ENCODE peak calls at places on chromosomes 5 and 9, in six cellular contexts. U is GM12878, J is fibroblast of mammary gland, I is choroid plexus epithelial cell, Q is breast epithelium, D is fibroblast of pulmonary artery. H is an unnamed sample.

GRCh38 chr9:104993291-104993963 is 65.5 kb upstream of the ABCA1 start:
- DNase-seq in I (peak; percentile 86), D (peak; percentile 95), U (no peak), Q (peak; percentile 52), J (peak; percentile 67), H (peak; percentile 79)

GRCh38 chr9:107155244-107155817 is 127.7 kb upstream of the RAD23B start:
- DNase-seq in U (no peak), D (no peak), I (no peak), Q (no peak), J (no peak), H (no peak)

GRCh38 chr9:81312346-81312745 is 377.0 kb downstream of the TLE1 start:
- DNase-seq in J (peak; percentile 6), I (no peak), D (peak; percentile 18), U (no peak), Q (no peak), H (no peak)

GRCh38 chr5:166088389-166089039 is 2202.9 kb upstream of the WWC1 start:
- DNase-seq in D (no peak), I (no peak), Q (no peak), J (no peak), U (no peak), H (no peak)

GRCh38 chr5:125560476-125561225 is 814.2 kb upstream of the ZNF608 start:
- DNase-seq in J (peak; percentile 47), U (no peak), D (peak; percentile 70), Q (no peak), I (peak; percentile 54), H (peak; percentile 4)

GRCh38 chr5:150636391-150637244 is 3.8 kb upstream of the SYNPO start:
- DNase-seq in J (peak; percentile 66), U (no peak), I (peak; percentile 65), Q (peak; percentile 86), D (peak; percentile 72), H (no peak)

GRCh38 chr5:40321514-40321913 is 358.2 kb upstream of the PTGER4 start:
- DNase-seq in J (no peak), I (no peak), D (no peak), Q (no peak), U (no peak), H (no peak)

GRCh38 chr5:95273956-95274520 is 10.9 kb downstream of the MCTP1 start:
- DNase-seq in U (no peak), Q (no peak), D (no peak), I (no peak), J (no peak), H (peak; percentile 19)

GRCh38 chr5:14236757-14237156 is 93.6 kb downstream of the TRIO start:
- DNase-seq in Q (no peak), D (no peak), U (no peak), I (no peak), J (no peak), H (no peak)

GRCh38 chr9:121902483-121903135 is 190.5 kb downstream of the TTLL11 start:
- DNase-seq in Q (no peak), J (peak; percentile 98), D (peak; percentile 95), U (peak; percentile 15), I (peak; percentile 99), H (no peak)

GRCh38 chr5:27810458-27810857 is 772.1 kb upstream of the CDH9 start:
- DNase-seq in J (peak; percentile 35), Q (no peak), U (no peak), D (peak; percentile 77), I (peak; percentile 76), H (no peak)

GRCh38 chr9:126750941-126751725 is 53.7 kb upstream of the ZBTB43 start:
- DNase-seq in J (no peak), Q (no peak), I (no peak), D (no peak), U (no peak), H (no peak)

GRCh38 chr5:115209279-115209678 is 39.6 kb upstream of the TRIM36 start:
- DNase-seq in Q (no peak), D (peak; percentile 73), I (peak; percentile 45), J (no peak), U (peak; percentile 95), H (peak; percentile 94)

GRCh38 chr9:92982130-92982529 is 34.8 kb downstream of the FGD3 start:
- DNase-seq in J (no peak), U (no peak), Q (no peak), D (no peak), I (no peak), H (no peak)

GRCh38 chr5:40846371-40846770 is 5.2 kb downstream of the CARD6 start:
- DNase-seq in D (no peak), Q (no peak), I (no peak), J (no peak), U (no peak), H (no peak)

GRCh38 chr9:97307091-97307490 is 368 bp upstream of the CCDC180 start:
- DNase-seq in U (no peak), D (peak; percentile 63), J (peak; percentile 80), I (peak; percentile 90), Q (peak; percentile 76), H (no peak)

GRCh38 chr9:73348485-73348884 is 196.8 kb downstream of the ANXA1 start:
- DNase-seq in J (peak; percentile 18), D (peak; percentile 16), I (peak; percentile 48), Q (no peak), U (no peak), H (peak; percentile 1)

GRCh38 chr9:25129537-25129936 is 548.7 kb downstream of the TUSC1 start:
- DNase-seq in D (no peak), Q (no peak), J (no peak), U (no peak), I (no peak), H (no peak)

GRCh38 chr5:78574157-78574673 is 74.4 kb downstream of the LHFPL2 start:
- DNase-seq in Q (no peak), J (peak; percentile 66), I (peak; percentile 64), D (no peak), U (no peak), H (peak; percentile 84)

GRCh38 chr9:81132318-81132717 is 557.0 kb downstream of the TLE1 start:
- DNase-seq in I (peak; percentile 79), D (no peak), J (no peak), Q (no peak), U (no peak), H (peak; percentile 68)

GRCh38 chr9:69134412-69134811 is 39.7 kb upstream of the TJP2 start:
- DNase-seq in D (no peak), U (no peak), I (no peak), J (no peak), Q (no peak), H (peak; percentile 1)

GRCh38 chr5:35332551-35332950 is 102.3 kb upstream of the PRLR start:
- DNase-seq in I (no peak), U (no peak), Q (no peak), D (no peak), J (no peak), H (no peak)

GRCh38 chr5:97162045-97162444 is 19.6 kb upstream of the LIX1 start:
- DNase-seq in U (peak; percentile 44), I (peak; percentile 91), Q (peak; percentile 59), J (peak; percentile 85), D (peak; percentile 91), H (peak; percentile 75)

GRCh38 chr9:83800236-83801033 is 17.1 kb downstream of the GKAP1 start:
- DNase-seq in J (no peak), U (no peak), I (no peak), Q (no peak), D (no peak), H (no peak)

GRCh38 chr5:91641730-91642350 is 258.7 kb upstream of the ARRDC3 start:
- DNase-seq in D (peak; percentile 64), J (peak; percentile 66), U (no peak), I (peak; percentile 71), Q (no peak), H (peak; percentile 44)

GRCh38 chr5:135214897-135215616 is 181.0 kb upstream of the PITX1 start:
- DNase-seq in U (no peak), Q (no peak), J (peak; percentile 63), I (peak; percentile 60), D (peak; percentile 69), H (peak; percentile 87)

GRCh38 chr9:132637801-132638200 is 32.0 kb downstream of the DDX31 start:
- DNase-seq in I (no peak), Q (no peak), J (no peak), D (no peak), U (no peak), H (no peak)

GRCh38 chr5:174610968-174611367 is 113.4 kb upstream of the MSX2 start:
- DNase-seq in J (peak; percentile 49), U (no peak), I (peak; percentile 29), D (peak; percentile 36), Q (no peak), H (no peak)

DNA sequence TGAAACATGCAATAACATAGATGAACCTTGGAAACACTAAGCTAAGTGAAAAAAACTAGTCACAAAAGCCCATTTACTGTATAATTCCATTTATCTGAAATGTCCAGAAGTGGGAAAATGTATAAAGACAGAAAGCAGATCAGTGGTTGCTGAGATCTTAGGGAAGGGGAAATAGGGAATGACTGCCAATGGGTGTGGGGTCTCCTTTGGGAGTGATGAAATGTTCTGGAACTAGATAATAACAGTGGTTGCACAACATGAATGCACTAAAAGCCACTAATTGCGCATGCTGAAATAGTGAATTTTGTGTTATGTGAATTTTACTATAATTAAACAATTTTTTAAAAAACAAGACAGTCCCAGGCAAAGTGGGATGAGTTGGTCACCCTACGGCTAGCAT is 472.8 kb downstream of the CCDC171 start:
- DNase-seq in I (no peak), J (no peak), Q (no peak), D (no peak), U (no peak), H (no peak)
- H3K4me3 ChIP-seq in I (no peak overlapping the region), J (no peak overlapping the region), Q (no peak overlapping the region), D (no peak overlapping the region), U (no peak overlapping the region), H (no peak overlapping the region)

DNA sequence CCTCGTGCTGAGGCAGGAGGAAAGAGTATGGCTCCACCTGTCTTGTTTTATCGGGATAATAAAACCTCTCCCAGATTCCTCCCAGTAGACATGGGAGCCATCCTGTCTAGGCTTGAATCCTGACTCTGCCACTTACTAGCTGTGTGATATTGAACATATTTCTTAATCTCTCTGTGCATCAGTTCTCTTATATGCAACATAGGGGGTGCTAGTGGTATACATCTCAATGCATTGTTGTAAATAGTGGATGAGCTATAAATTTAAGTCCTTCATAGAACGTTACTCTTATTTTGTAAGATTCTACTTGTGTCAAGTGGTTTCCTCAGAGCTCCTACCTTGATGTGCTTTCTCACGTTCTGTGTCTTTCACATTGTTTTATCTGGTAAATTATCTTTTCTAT is 417.7 kb upstream of the POU5F2 start:
- DNase-seq in I (no peak), Q (no peak), J (no peak), U (no peak), D (no peak), H (peak; percentile 24)
- TF ChIP-seq CTCF in I (no peak), Q (no peak), J (peak; percentile 18), U (no peak), D (no peak), H (no peak)

GRCh38 chr9:78767449-78767848 is 470.5 kb downstream of the PSAT1 start:
- DNase-seq in J (no peak), U (no peak), I (no peak), D (no peak), Q (no peak), H (no peak)
- H3K4me3 ChIP-seq in J (no peak overlapping the region), U (no peak overlapping the region), I (no peak overlapping the region), D (no peak overlapping the region), Q (no peak overlapping the region), H (no peak overlapping the region)

GRCh38 chr5:28809811-28810750 is 1771.7 kb upstream of the CDH9 start:
- DNase-seq in U (no peak), J (no peak), Q (no peak), I (no peak), D (no peak), H (no peak)

GRCh38 chr5:28807230-28807629 is 1768.8 kb upstream of the CDH9 start:
- DNase-seq in U (no peak), I (peak; percentile 18), D (no peak), Q (no peak), J (no peak), H (no peak)

GRCh38 chr5:28808967-28809810 is 1770.8 kb upstream of the CDH9 start:
- DNase-seq in I (no peak), U (no peak), J (no peak), Q (no peak), D (no peak), H (no peak)

GRCh38 chr5:28810751-28811136 is 1772.4 kb upstream of the CDH9 start:
- DNase-seq in D (no peak), Q (no peak), J (no peak), I (peak; percentile 5), U (no peak), H (no peak)
- TF ChIP-seq CTCF in D (no peak), Q (no peak), J (no peak), I (no peak), U (no peak), H (peak; percentile 16)

H was measured in NB4.